ENCODE peak calls at places on chromosomes 2 and 18, in seven cellular contexts. A is CD8-positive, alpha-beta T cell; M is heart right ventricle; O is HepG2; W is iPS DF 6.9; R is NT2/D1; V is CD8-positive, alpha-beta memory T cell. P is an unnamed sample. For H3K4me1 and H3K27me3, the result is how much of the 10 kb centered on the place peaks cover.

GRCh38 chr2:102592601-102593000 is 26.8 kb upstream of the SLC9A2 start:
- DNase-seq in V (no peak), O (no peak), W (no peak), A (no peak), M (no peak), R (no peak), P (peak)

GRCh38 chr2:10284108-10284870 is 18.4 kb upstream of the HPCAL1 start:
- DNase-seq in W (no peak), M (no peak), R (no peak), A (no peak), O (no peak), V (peak), P (no peak)

GRCh38 chr2:191571163-191571769 is 106.7 kb upstream of the NABP1 start:
- DNase-seq in W (no peak), A (peak), M (no peak), O (no peak), R (no peak), V (no peak), P (peak)

GRCh38 chr18:79637921-79638855 is 41.4 kb upstream of the CTDP1 start:
- DNase-seq in R (no peak), M (no peak), A (no peak), W (no peak), O (no peak), V (no peak), P (no peak)

GRCh38 chr18:8260847-8261246 is 348.4 kb upstream of the RAB12 start:
- DNase-seq in W (no peak), V (no peak), A (no peak), M (no peak), O (no peak), R (no peak), P (no peak)

GRCh38 chr2:38213619-38214018 is 137.7 kb upstream of the CYP1B1 start:
- DNase-seq in V (no peak), W (no peak), O (no peak), A (no peak), M (no peak), R (no peak), P (no peak)

GRCh38 chr18:80159713-80160636 is 50.9 kb downstream of the ADNP2 start:
- DNase-seq in M (peak), W (no peak), A (peak), O (no peak), R (no peak), V (no peak), P (peak)

GRCh38 chr2:53104263-53104662 is 663.3 kb upstream of the CHAC2 start:
- DNase-seq in V (no peak), M (no peak), W (no peak), O (peak), A (no peak), R (peak), P (peak)

GRCh38 chr2:239734436-239735005 is 290.6 kb downstream of the NDUFA10 start:
- DNase-seq in M (no peak), W (no peak), V (no peak), A (no peak), O (no peak), R (no peak), P (no peak)

GRCh38 chr2:196177124-196177523 is 5.7 kb upstream of the STK17B start:
- DNase-seq in M (no peak), O (no peak), R (no peak), W (no peak), V (no peak), A (no peak), P (no peak)

GRCh38 chr2:196172976-196173375 is 1.6 kb upstream of the STK17B start:
- DNase-seq in W (no peak), V (no peak), R (no peak), M (no peak), A (no peak), O (no peak), P (no peak)

GRCh38 chr2:196174424-196174823 is 3.0 kb upstream of the STK17B start:
- DNase-seq in A (peak), V (no peak), W (no peak), O (no peak), R (no peak), M (no peak), P (no peak)

GRCh38 chr2:196173505-196173904 is 2.1 kb upstream of the STK17B start:
- DNase-seq in W (no peak), M (no peak), R (no peak), V (no peak), A (no peak), O (no peak), P (no peak)

GRCh38 chr2:196176142-196176738 is 4.9 kb upstream of the STK17B start:
- DNase-seq in R (no peak), M (no peak), V (peak), W (no peak), A (peak), O (no peak), P (no peak)
- H3K4me1 ChIP-seq in R (under half), M (under half), V (half or more), W (under half), A (half or more), O (under half), P (under half)

DNA sequence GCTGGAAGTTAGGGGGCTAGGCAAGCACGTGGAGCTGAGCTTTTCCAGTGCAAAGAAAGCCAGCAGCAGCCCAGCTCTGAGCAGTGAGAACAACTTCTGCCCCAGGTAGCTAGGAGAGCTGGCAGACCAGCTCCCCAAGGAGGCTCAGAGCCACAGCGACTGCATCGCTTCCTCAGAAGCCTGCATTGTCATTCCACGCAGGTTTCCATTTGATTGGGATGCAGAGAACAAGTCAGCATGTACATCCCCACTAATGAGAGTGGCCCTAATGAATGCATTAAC is 45.1 kb downstream of the C1QL2 start:
- DNase-seq in A (no peak), V (no peak), M (no peak), R (no peak), O (no peak), W (no peak), P (no peak)
- H3K27me3 ChIP-seq in A (under half), V (under half), M (half or more), R (under half), O (under half), W (under half), P (under half)

GRCh38 chr2:113895819-113896563 is 6.1 kb downstream of the ACTR3 start:
- DNase-seq in O (no peak), R (no peak), W (no peak), A (no peak), V (no peak), M (no peak), P (no peak)

GRCh38 chr2:113892004-113892740 is 2.3 kb downstream of the ACTR3 start:
- DNase-seq in M (no peak), V (no peak), A (no peak), R (no peak), W (no peak), O (no peak), P (no peak)

GRCh38 chr2:113895301-113895700 is 5.4 kb downstream of the ACTR3 start:
- DNase-seq in O (no peak), A (no peak), W (no peak), M (no peak), R (no peak), V (no peak), P (no peak)

GRCh38 chr2:113896791-113897190 is 6.9 kb downstream of the ACTR3 start:
- DNase-seq in V (no peak), A (no peak), O (no peak), M (no peak), W (no peak), R (no peak), P (peak)

DNA sequence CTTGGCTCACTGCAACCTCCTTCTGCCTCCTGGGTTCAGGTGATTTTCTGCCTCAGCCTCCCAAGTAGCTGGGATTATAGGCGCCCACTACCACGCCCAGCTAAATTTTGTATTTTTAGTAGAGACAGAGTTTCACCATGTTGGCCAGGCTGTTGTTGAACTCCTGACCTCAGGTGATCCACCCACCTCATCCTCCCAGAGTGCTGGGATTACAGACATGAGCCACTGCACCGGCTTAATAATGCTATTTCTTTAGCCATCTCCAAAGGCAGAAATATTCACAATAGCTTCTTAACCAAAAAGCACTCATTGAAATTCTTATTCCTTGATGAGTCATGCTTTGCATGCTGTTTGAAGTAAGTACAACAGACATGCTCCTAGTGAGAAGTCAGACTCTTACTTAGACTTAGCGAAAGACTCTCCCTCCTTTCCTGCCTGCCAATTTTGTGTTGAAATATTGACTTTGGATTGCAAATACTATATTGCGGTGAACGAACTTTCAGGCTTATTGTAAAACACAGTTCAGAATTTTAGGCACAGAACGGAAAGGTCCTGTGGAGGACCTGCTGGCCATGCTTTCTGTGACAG is 4.4 kb downstream of the ACTR3 start:
- DNase-seq in W (no peak), O (peak), A (no peak), V (no peak), R (no peak), M (no peak), P (peak)
- H3K4me1 ChIP-seq in W (under half), O (half or more), A (half or more), V (half or more), R (under half), M (half or more), P (half or more)

GRCh38 chr2:73297586-73297985 is 4.2 kb upstream of the EGR4 start:
- DNase-seq in O (no peak), R (no peak), W (no peak), V (no peak), M (no peak), A (no peak), P (no peak)
- H3K27me3 ChIP-seq in O (half or more), R (half or more), W (under half), V (under half), M (half or more), A (under half), P (under half)

GRCh38 chr2:237011196-237011595 is 74.5 kb upstream of the COPS8 start:
- DNase-seq in M (no peak), A (no peak), O (no peak), V (no peak), R (no peak), W (no peak), P (no peak)
- H3K4me1 ChIP-seq in M (under half), A (under half), O (under half), V (under half), R (under half), W (under half), P (under half)